ENCODE peak calls at places on chromosomes 2 and 18, in four cellular contexts. Z is astrocyte of the cerebellum, O is colonic mucosa, H is WTC11. V is an unnamed sample.

GRCh38 chr18:51980101-51980500 is 359.9 kb upstream of the DCC start:
- DNase-seq in Z (no peak), O (no peak), H (no peak), V (no peak)

GRCh38 chr18:60686142-60686541 is 313.6 kb upstream of the MC4R start:
- DNase-seq in Z (no peak), O (no peak), H (no peak), V (no peak)

GRCh38 chr2:43024515-43024962 is 201.9 kb downstream of the ZFP36L2 start:
- DNase-seq in Z (peak), O (peak), H (peak), V (peak)

GRCh38 chr2:238717084-238717483 is 130.8 kb upstream of the TWIST2 start:
- DNase-seq in Z (no peak), O (no peak), H (no peak), V (no peak)

GRCh38 chr18:76619342-76620315 is 124.6 kb upstream of the ZNF516 start:
- DNase-seq in Z (peak), O (peak), H (peak), V (peak)

GRCh38 chr2:71932780-71933466 is 214.7 kb downstream of the CYP26B1 start:
- DNase-seq in Z (no peak), O (no peak), H (no peak), V (no peak)

GRCh38 chr2:54459037-54459441 is 2.9 kb downstream of the SPTBN1 start:
- DNase-seq in Z (no peak), O (no peak), H (no peak), V (peak)

GRCh38 chr18:43276471-43276870 is 819 bp downstream of the SYT4 start:
- DNase-seq in Z (no peak), O (no peak), H (no peak), V (no peak)

GRCh38 chr2:214856116-214856515 is 46.6 kb upstream of the BARD1 start:
- DNase-seq in Z (peak), O (no peak), H (no peak), V (peak)

GRCh38 chr2:239375278-239376061 is 25.4 kb downstream of the HDAC4 start:
- DNase-seq in Z (no peak), O (no peak), H (no peak), V (no peak)

GRCh38 chr18:58779514-58779913 is 85.2 kb upstream of the ZNF532 start:
- DNase-seq in Z (no peak), O (no peak), H (no peak), V (no peak)

GRCh38 chr2:54350422-54350821 is 94.4 kb upstream of the TSPYL6 start:
- DNase-seq in Z (no peak), O (no peak), H (no peak), V (no peak)

GRCh38 chr2:32838949-32839348 is 107.8 kb upstream of the LTBP1 start:
- DNase-seq in Z (no peak), O (no peak), H (no peak), V (no peak)

GRCh38 chr2:149871091-149871885 is 283.7 kb upstream of the MMADHC start:
- DNase-seq in Z (no peak), O (no peak), H (no peak), V (no peak)

GRCh38 chr18:21366896-21367295 is 124.9 kb downstream of the GREB1L start:
- DNase-seq in Z (no peak), O (no peak), H (no peak), V (no peak)

GRCh38 chr2:67619204-67619603 is 222.1 kb downstream of the ETAA1 start:
- DNase-seq in Z (no peak), O (no peak), H (no peak), V (peak)

GRCh38 chr2:177543007-177543760 is 150.6 kb downstream of the AGPS start:
- DNase-seq in Z (peak), O (no peak), H (no peak), V (peak)

GRCh38 chr2:96143848-96144480 is 1.3 kb downstream of the DUSP2 start:
- DNase-seq in Z (no peak), O (no peak), H (peak), V (no peak)

GRCh38 chr2:235283246-235283645 is 210.6 kb upstream of the AGAP1 start:
- DNase-seq in Z (peak), O (no peak), H (no peak), V (no peak)

GRCh38 chr18:37537868-37538525 is 27.6 kb downstream of the CELF4 start:
- DNase-seq in Z (peak), O (peak), H (peak), V (peak)

GRCh38 chr2:144467479-144468210 is 52.3 kb downstream of the ZEB2 start:
- DNase-seq in Z (no peak), O (no peak), H (no peak), V (no peak)

GRCh38 chr2:197850882-197851281 is 46.5 kb downstream of the PLCL1 start:
- DNase-seq in Z (no peak), O (no peak), H (no peak), V (no peak)

GRCh38 chr2:134129900-134130537 is 123.9 kb upstream of the MGAT5 start:
- DNase-seq in Z (no peak), O (no peak), H (no peak), V (no peak)
- TF ChIP-seq CTCF in Z (no peak), O (no peak), H (no peak), V (no peak)

DNA sequence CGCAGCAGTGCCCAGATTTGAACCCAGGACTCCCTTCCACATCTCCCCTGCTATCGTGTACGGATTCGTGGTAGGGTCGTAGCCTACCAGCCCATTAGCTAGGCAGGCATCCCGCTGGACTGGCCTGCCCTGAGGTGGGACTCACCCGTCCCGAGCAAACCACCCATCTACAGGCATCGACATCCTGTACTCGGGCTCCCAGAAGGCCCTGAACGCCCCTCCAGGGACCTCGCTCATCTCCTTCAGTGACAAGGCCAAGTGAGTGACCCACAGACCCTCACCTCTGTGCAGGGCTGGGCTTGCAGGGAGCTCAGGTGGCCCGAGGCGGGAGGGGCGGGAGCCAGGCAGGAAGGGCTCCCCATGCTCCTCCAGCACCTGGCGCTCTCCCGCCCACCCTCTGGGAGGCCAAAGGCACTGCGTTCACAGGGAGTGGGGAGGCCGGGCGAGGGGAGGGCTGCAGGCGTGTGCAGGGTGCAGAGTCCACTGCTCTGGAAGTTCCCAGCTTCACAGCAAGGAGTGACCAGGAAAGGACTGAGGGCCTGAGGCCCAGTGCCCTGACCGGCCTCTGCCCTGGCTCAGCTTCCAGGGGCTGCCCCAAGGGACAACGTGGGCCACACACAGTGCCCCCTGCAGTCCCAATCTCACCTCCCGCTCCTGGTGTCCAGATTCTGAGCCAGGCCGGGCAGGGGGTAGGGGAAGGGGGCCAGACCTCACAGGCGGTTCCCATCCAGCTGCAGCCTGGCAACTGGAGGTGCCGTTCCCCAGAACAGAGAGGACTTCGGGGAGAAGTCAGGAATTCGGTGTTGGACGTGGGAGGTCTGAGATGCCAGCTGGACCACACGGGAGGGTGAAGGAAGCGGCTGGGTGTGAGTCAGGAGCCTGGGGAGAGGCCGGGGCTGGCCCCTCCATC is 5.4 kb downstream of the AGXT start:
- DNase-seq in Z (no peak), O (peak), H (peak), V (peak)
- TF ChIP-seq CTCF in Z (no peak), O (no peak), H (no peak), V (peak)

DNA sequence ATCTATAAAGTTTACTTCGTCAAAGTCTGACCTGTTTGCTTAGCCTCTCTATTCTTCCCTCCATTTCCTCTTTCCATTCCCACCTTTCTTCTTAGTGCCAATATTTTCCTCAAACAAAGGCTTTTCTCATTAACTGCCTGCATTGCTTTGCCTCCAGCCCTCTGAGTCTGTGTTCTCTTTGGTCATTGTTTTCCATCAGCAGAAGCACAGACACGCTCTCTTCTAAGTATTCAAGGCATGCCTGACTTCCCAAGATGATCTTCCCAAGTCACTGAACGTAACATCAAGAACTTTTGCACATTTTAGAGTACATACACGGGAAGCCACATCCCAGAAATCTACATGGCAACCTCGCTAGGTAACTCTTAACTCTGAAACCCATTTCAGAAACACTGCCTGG is 32.6 kb upstream of the ANXA4 start:
- DNase-seq in Z (no peak), O (no peak), H (no peak), V (no peak)
- TF ChIP-seq CTCF in Z (no peak), O (no peak), H (no peak), V (no peak)

GRCh38 chr18:13464432-13465125 is 246.0 kb downstream of the LDLRAD4 start:
- DNase-seq in Z (no peak), O (peak), H (no peak), V (peak)
- TF ChIP-seq CTCF in Z (no peak), O (no peak), H (no peak), V (no peak)

GRCh38 chr18:45802814-45803492 is 22.5 kb upstream of the SIGLEC15 start:
- DNase-seq in Z (peak), O (no peak), H (no peak), V (peak)

GRCh38 chr18:45806226-45806625 is 19.2 kb upstream of the SIGLEC15 start:
- DNase-seq in Z (no peak), O (no peak), H (no peak), V (peak)

GRCh38 chr18:45805551-45805950 is 19.9 kb upstream of the SIGLEC15 start:
- DNase-seq in Z (no peak), O (no peak), H (no peak), V (peak)

DNA sequence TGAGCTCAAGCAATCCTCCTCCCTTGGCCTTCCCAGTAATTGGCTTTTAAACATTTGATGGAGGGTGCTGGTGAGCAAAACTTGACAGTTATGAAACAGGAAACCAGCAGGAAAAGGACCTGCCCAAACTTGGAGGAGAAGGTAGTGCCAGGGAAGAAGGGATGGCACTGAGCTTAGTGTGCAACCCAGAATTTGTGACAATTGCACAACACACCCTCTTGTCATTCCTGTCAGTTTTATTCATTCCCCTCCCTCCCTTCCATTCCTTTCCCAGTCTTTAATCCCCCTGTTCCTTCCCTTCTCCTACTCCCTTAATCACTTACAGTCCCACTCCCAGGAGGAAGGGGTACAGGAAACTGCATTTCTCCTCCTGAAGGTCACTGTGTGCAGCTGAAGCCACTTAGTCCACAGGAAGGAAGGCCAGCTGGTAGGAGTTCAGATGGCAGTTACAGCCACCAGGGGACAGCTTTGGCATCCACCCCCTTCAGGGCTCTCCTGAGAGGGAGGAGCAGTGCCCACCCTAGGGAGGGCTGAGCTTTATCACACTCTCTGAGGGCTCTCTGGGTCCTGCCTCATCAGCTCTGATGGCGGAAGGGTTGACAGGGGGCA is 24.0 kb upstream of the SIGLEC15 start:
- DNase-seq in Z (no peak), O (no peak), H (no peak), V (no peak)
- TF ChIP-seq CTCF in Z (no peak), O (no peak), H (no peak), V (peak)

DNA sequence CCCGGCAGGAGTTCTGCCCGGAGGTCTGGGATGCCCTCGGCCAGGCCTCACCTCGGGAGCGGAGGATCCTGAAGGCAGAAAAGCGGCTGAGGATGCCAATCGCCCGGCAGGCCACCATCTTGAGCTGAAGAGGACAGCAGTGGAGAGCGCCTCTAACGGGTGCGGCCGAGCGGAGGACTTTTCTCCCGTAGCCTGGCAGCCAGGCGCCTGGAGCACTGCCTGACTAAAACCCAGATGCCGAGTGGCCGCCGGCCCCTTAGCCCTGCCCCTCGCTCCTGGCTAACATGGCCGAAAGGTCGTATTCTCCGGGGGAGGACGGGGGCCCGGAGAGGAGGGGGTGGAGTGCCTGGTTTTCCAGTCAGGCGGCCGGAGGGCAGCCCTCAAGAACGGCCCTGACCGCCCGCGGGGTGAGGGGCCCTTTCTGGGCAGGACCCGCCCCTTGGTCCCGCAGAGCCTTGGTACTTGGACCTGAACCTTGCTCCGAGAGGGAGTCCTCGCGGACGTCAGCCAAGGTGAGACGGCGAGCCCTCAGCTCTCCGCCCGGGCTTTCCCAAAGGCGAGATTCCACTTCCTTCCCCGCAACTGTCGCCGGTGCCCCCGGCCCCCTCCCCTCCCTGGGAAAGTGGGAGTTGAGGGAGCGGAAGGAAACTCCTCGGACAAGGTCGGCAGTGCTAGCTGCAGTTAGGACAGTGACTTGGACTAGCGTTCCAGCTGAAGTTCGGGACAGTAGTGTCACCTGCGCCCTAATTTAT is at the start of the genes HADHA and HADHB:
- DNase-seq in Z (peak), O (peak), H (peak), V (peak)
- TF ChIP-seq CTCF in Z (peak), O (no peak), H (no peak), V (peak)

GRCh38 chr18:39795350-39795749 is 2159.7 kb upstream of the PIK3C3 start:
- DNase-seq in Z (no peak), O (no peak), H (peak), V (no peak)
- TF ChIP-seq CTCF in Z (no peak), O (no peak), H (no peak), V (no peak)

DNA sequence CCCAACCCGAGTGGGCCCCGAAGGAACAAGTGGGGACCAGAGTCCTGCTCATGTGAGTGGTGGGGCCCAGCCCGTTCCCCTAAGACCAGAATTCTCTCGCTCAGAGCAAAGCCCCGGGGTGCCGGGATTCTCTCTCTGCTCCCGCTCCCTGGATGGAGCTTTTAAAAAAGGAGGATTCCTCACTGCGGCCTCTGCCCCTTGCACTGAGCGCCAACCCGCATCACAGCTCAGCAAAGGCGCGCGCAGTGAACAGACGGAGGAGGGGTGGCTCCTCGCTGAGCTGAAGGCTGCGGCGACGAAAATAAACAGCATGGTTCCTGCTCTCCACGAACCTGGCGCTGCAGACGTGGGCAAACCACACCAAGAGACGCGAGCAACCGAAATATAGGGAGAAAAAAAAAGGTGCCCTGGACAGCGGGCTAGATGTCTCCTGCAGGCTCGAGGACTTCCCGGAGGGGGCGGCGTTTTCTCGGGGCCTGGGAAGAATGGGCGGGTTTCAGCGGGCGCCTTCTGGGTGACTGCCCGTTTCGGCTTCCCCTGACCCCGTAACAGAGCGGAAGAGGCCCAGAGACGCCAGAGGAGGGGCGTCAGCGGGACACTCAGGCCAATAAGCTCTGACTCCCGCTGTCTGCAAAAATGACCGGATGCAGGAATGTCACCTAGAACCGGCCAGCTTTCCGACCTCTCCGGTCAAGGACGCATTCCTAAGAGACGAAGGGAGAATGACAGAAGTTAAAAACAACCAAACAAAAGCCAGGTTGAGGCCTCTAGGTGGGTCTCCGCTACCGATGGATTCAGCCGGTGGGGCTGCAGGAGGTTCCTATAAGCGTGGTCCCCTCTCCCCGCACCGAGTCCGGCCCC is 819 bp upstream of the KLF11 start:
- DNase-seq in Z (no peak), O (peak), H (peak), V (peak)
- TF ChIP-seq CTCF in Z (no peak), O (no peak), H (no peak), V (no peak)

GRCh38 chr2:232339121-232340081 is 39.1 kb upstream of the ALPP start:
- DNase-seq in Z (no peak), O (no peak), H (peak), V (no peak)
- TF ChIP-seq CTCF in Z (peak), O (no peak), H (peak), V (peak)